ENCODE peak calls at places on chromosomes 3 and 15, in four cellular contexts. A is activated naive CD8-positive, alpha-beta T cell treated with anti-CD3 and anti-CD28 coated beads for 36 hours; F is SK-N-MC; S is cerebellum. U is an unnamed sample.

GRCh38 chr3:189094539-189094938 is 77.2 kb upstream of the TPRG1 start:
- DNase-seq in A (no peak), F (no peak), S (no peak), U (no peak)

GRCh38 chr3:115401891-115402501 is 221.3 kb upstream of the GAP43 start:
- DNase-seq in A (no peak), F (no peak), S (no peak), U (peak; percentile 25)

GRCh38 chr15:82621970-82622369 is 25.2 kb downstream of the CPEB1 start:
- DNase-seq in A (no peak), F (no peak), S (no peak), U (no peak)

GRCh38 chr3:150078983-150079739 is 108.5 kb upstream of the PFN2 start:
- DNase-seq in A (no peak), F (no peak), S (no peak), U (peak; percentile 87)

GRCh38 chr15:88975891-88976290 is 62.7 kb upstream of the MFGE8 start:
- DNase-seq in A (no peak), F (peak; percentile 8), S (no peak), U (peak; percentile 21)

GRCh38 chr15:62165029-62165792 is at the start of gene C2CD4B:
- DNase-seq in A (peak; percentile 39), F (no peak), S (peak; percentile 5), U (no peak)

GRCh38 chr3:128987297-128987696 is 6.6 kb downstream of the CFAP92 start:
- DNase-seq in A (no peak), F (no peak), S (no peak), U (no peak)

GRCh38 chr3:27354588-27355203 is 14.5 kb downstream of the NEK10 start:
- DNase-seq in A (no peak), F (no peak), S (no peak), U (no peak)

GRCh38 chr15:23532019-23532418 is 33.5 kb upstream of the MKRN3 start:
- DNase-seq in A (no peak), F (no peak), S (no peak), U (no peak)

GRCh38 chr3:54706783-54707182 is 221.1 kb downstream of the LRTM1 start:
- DNase-seq in A (no peak), F (no peak), S (peak; percentile 31), U (no peak)